ENCODE peak calls at places on chromosome 5, in seven cellular contexts. Y is SK-N-SH, T is K562, D is HepG2, P is HCT116, K is GM12878, Q is H1. J is an unnamed sample.

GRCh38 chr5:139689631-139690384 is 41.7 kb downstream of the CXXC5 start:
- DNase-seq in Q (no peak), D (no peak), T (peak), P (no peak), K (no peak), Y (peak), J (peak)

GRCh38 chr5:98909363-98909762 is 19.4 kb downstream of the CHD1 start:
- DNase-seq in K (no peak), D (no peak), Q (no peak), T (no peak), Y (no peak), P (no peak), J (no peak)

GRCh38 chr5:80255425-80255751 is 460 bp downstream of the SERINC5 start:
- DNase-seq in Y (no peak), P (no peak), Q (no peak), K (no peak), D (no peak), T (peak), J (peak)

GRCh38 chr5:79795764-79796398 is 106.2 kb downstream of the CMYA5 start:
- DNase-seq in D (no peak), T (peak), Q (no peak), K (no peak), P (no peak), Y (no peak), J (peak)

GRCh38 chr5:126487596-126487995 is 64.4 kb downstream of the GRAMD2B start:
- DNase-seq in K (no peak), Q (no peak), T (no peak), Y (no peak), D (no peak), P (no peak), J (no peak)

GRCh38 chr5:2158109-2158508 is 275.4 kb upstream of the IRX4 start:
- DNase-seq in P (no peak), Q (no peak), D (no peak), K (no peak), Y (no peak), T (no peak), J (no peak)

GRCh38 chr5:95803271-95804148 is 19.0 kb downstream of the GLRX start:
- DNase-seq in K (no peak), T (no peak), D (peak), Q (no peak), P (no peak), Y (no peak), J (no peak)

GRCh38 chr5:155046591-155046990 is 33.0 kb downstream of the KIF4B start:
- DNase-seq in T (no peak), D (no peak), P (no peak), Q (peak), K (no peak), Y (no peak), J (no peak)

GRCh38 chr5:73938280-73938937 is 312.4 kb downstream of the ARHGEF28 start:
- DNase-seq in P (peak), D (no peak), T (no peak), K (no peak), Q (no peak), Y (no peak), J (peak)

GRCh38 chr5:39650234-39650816 is 225.5 kb upstream of the DAB2 start:
- DNase-seq in Y (no peak), P (no peak), D (no peak), T (no peak), K (no peak), Q (no peak), J (no peak)

GRCh38 chr5:141923443-141924313 is at the start of gene DELE1:
- DNase-seq in Q (peak), Y (peak), D (peak), T (peak), K (peak), P (peak), J (peak)

GRCh38 chr5:56516936-56517521 is 283.9 kb upstream of the ANKRD55 start:
- DNase-seq in Y (peak), D (peak), P (no peak), K (no peak), T (peak), Q (no peak), J (peak)

GRCh38 chr5:172748341-172748843 is 22.6 kb downstream of the DUSP1 start:
- DNase-seq in K (no peak), P (no peak), D (no peak), T (no peak), Q (peak), Y (no peak), J (no peak)

GRCh38 chr5:168186289-168187074 is 105.0 kb upstream of the WWC1 start:
- DNase-seq in K (no peak), Q (no peak), P (no peak), D (no peak), T (no peak), Y (no peak), J (no peak)

GRCh38 chr5:143233020-143233419 is 170.5 kb downstream of the NR3C1 start:
- DNase-seq in Y (no peak), Q (no peak), D (no peak), P (no peak), K (no peak), T (no peak), J (no peak)

GRCh38 chr5:72790188-72790587 is 26.3 kb upstream of the TNPO1 start:
- DNase-seq in T (no peak), K (no peak), P (no peak), Q (no peak), Y (no peak), D (no peak), J (no peak)

GRCh38 chr5:38814879-38815278 is 30.9 kb upstream of the OSMR start:
- DNase-seq in T (no peak), Q (no peak), D (no peak), K (no peak), Y (no peak), P (no peak), J (no peak)

GRCh38 chr5:166349036-166349435 is 1942.4 kb upstream of the WWC1 start:
- DNase-seq in T (no peak), K (no peak), Q (no peak), P (no peak), D (no peak), Y (no peak), J (no peak)

GRCh38 chr5:23352437-23352836 is 155.0 kb upstream of the PRDM9 start:
- DNase-seq in T (peak), Q (peak), D (peak), Y (no peak), K (no peak), P (no peak), J (no peak)

GRCh38 chr5:63262191-63262981 is 683.8 kb downstream of the LRRC70 start:
- DNase-seq in Q (no peak), T (no peak), P (no peak), K (no peak), D (no peak), Y (no peak), J (no peak)
- TF ChIP-seq JUND in Q (no peak), T (no peak), P (no peak), K (no peak), D (no peak), Y (peak), J (no peak)

GRCh38 chr5:150066436-150066835 is 19.9 kb downstream of the CSF1R start:
- DNase-seq in P (no peak), K (no peak), T (no peak), D (no peak), Y (no peak), Q (no peak), J (no peak)

GRCh38 chr5:150066901-150067396 is 19.4 kb downstream of the CSF1R start:
- DNase-seq in D (no peak), Y (no peak), K (no peak), Q (no peak), P (no peak), T (no peak), J (no peak)

GRCh38 chr5:150064681-150065220 is 21.6 kb downstream of the CSF1R start:
- DNase-seq in T (no peak), D (no peak), K (no peak), Y (no peak), P (no peak), Q (no peak), J (no peak)

GRCh38 chr5:150065886-150066285 is 20.5 kb downstream of the CSF1R start:
- DNase-seq in K (no peak), D (no peak), P (no peak), Q (no peak), T (no peak), Y (no peak), J (no peak)

DNA sequence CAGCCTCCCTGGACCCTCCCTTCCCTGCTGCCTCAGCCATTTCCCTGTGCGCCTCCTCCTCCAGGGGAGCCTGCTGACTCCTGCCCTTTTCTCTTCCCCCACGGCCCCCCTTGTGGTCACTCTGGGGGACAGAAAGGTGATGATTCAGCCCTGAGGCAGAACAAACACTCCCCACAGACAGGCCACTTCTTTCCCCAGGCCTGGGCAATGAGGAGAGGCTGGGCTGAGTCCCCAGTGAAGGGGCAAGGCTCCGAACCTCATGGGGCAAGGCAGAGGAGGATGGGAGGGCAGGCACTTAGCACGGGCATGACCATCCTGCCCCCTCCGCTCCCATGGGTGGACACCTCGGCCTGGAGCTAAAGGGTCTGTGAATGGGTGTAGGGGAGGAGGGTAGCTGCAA is 21.0 kb downstream of the CSF1R start:
- DNase-seq in P (no peak), T (peak), D (peak), K (no peak), Y (no peak), Q (no peak), J (no peak)
- TF ChIP-seq JUND in P (no peak), T (peak), D (no peak), K (no peak), Y (peak), Q (no peak), J (no peak)

DNA sequence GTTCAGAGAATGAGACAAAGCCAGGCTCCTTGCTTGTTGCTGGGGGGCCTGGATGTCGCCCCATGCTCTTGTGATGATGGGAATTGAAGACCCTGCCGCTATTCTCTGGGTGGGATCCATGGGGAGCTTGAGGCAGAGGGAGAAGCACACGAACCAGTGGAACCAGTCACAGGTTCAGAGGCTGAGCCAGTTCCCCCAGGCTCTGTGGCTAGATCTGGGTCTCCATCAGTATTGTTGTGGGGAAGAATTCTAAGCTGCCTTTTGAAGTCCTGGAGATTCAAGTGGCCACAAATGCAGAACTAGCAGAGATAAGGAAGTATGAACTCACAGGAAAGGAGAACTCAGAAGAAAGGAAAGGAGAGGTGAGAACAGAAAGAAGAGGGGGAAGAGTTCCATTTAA is 219.4 kb downstream of the MSX2 start:
- DNase-seq in Q (no peak), T (no peak), Y (no peak), K (no peak), D (no peak), P (no peak), J (no peak)
- TF ChIP-seq JUND in Q (no peak), T (no peak), Y (no peak), K (no peak), D (no peak), P (no peak), J (no peak)

DNA sequence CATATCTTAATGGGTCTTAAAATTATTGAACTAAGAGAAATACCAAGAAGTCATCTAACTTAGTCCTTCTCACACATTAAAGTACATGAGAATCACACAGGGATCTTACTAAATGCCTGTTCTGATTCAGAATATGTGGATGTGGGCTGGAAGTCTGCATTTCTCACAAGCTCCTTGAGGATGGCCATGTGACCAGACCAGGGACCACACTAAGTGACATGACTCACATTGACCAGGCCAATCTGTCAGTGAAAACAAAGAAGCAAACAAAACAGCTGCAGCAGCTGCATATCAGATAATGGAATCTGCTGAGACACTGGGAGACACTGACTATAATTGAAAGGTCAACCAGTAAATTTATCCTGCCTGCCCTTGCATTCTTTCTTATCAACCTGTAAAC is 110.5 kb downstream of the ADAMTS12 start:
- DNase-seq in Q (no peak), T (no peak), Y (peak), K (no peak), D (no peak), P (no peak), J (no peak)
- TF ChIP-seq JUND in Q (no peak), T (no peak), Y (no peak), K (no peak), D (no peak), P (no peak), J (no peak)

GRCh38 chr5:158382473-158382872 is 523.5 kb upstream of the CLINT1 start:
- DNase-seq in Y (no peak), K (no peak), Q (no peak), D (no peak), T (peak), P (peak), J (no peak)
- TF ChIP-seq JUND in Y (peak), K (no peak), Q (peak), D (no peak), T (peak), P (peak), J (no peak)

GRCh38 chr5:16946725-16947124 is 10.6 kb upstream of the MYO10 start:
- DNase-seq in K (no peak), P (no peak), Q (no peak), D (no peak), T (no peak), Y (no peak), J (no peak)

GRCh38 chr5:16943846-16944675 is 8.0 kb upstream of the MYO10 start:
- DNase-seq in K (no peak), Y (no peak), T (peak), Q (no peak), P (no peak), D (no peak), J (no peak)

DNA sequence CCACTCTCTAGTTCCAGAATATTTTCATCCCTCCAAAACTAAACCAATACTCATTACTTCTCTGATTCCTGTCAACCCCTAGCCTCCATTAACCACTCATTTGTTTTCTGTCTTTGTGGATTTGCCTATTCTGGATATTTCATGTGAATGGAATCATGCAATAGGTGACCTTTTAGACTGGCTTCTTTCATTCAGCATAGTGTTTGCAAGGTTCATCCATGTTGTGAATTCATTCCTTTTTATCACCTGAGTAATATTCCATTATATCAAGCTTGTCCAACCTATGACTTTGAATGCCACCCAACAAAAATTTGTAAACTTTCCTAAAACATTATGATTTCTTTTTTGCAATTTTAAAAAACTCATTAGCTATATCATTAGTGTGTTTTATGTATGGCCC is 9.1 kb upstream of the MYO10 start:
- DNase-seq in Y (no peak), K (no peak), P (no peak), Q (no peak), D (no peak), T (no peak), J (no peak)
- TF ChIP-seq JUND in Y (no peak), K (no peak), P (no peak), Q (no peak), D (no peak), T (no peak), J (no peak)

GRCh38 chr5:103624035-103624461 is 61.5 kb upstream of the NUDT12 start:
- DNase-seq in T (no peak), K (no peak), Y (no peak), P (no peak), Q (no peak), D (no peak), J (no peak)
- TF ChIP-seq JUND in T (no peak), K (no peak), Y (no peak), P (no peak), Q (no peak), D (no peak), J (no peak)

DNA sequence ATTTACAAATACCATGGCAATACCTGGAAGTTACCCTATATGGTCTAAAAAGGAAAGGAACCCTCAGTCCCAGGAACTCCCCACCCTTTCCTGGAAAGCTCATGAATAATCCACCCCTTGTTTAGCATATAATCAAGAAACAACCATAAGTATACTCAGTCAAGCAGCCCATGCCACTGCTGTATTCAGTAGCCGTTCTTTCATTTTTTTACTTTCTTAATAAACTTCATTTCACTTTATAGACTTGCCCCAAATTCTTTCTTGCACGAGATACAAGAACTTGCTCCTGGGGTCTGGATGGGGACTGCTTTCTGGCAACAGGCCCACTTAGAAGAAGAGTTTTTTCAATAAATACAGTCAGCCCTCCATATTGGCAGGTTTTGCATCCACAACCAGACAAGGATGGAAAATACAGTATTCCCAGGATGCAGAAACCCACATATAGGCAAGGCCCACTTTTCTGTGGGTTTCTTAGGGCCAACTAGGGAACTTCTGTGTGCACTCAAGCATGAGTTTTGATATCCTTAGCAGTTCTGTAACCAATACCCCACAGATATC is 2.8 kb upstream of the TBCA start:
- DNase-seq in K (no peak), T (peak), Q (no peak), P (no peak), D (no peak), Y (no peak), J (peak)
- TF ChIP-seq JUND in K (no peak), T (no peak), Q (no peak), P (no peak), D (no peak), Y (no peak), J (no peak)

J was measured in T47D.